ENCODE peak calls at places on chromosomes 6 and 20, in five cellular contexts. E is NCI-H1092 treated with DMSO at 0.1 percent for 48 hours; L is stimulated activated CD4-positive, alpha-beta T cell treated with anti-CD3 and anti-CD28 coated beads, Interleukin-4, amount 100 ng/mL, for 24 hours; D is activated CD4-positive, alpha-beta T cell treated with anti-CD3 and anti-CD28 coated beads, Interleukin-2, amount 10 ng/mL, durations not matched to agents 7 days and 5 days; U is SK-N-SH. W is an unnamed sample.

GRCh38 chr6:82025271-82025670 is 222.3 kb downstream of the IBTK start:
- DNase-seq in E (no peak), L (no peak), D (no peak), U (no peak), W (no peak)

GRCh38 chr20:62754991-62755356 is 41.3 kb upstream of the MRGBP start:
- DNase-seq in E (no peak), L (no peak), D (no peak), U (no peak), W (no peak)

GRCh38 chr6:40536442-40536841 is 50.7 kb downstream of the LRFN2 start:
- DNase-seq in E (no peak), L (no peak), D (no peak), U (peak), W (peak)

GRCh38 chr6:105988321-105988720 is 97.8 kb upstream of the PRDM1 start:
- DNase-seq in E (no peak), L (no peak), D (no peak), U (no peak), W (no peak)

GRCh38 chr6:74654296-74654695 is 551.6 kb downstream of the COL12A1 start:
- DNase-seq in E (no peak), L (no peak), D (no peak), U (no peak), W (no peak)

GRCh38 chr20:57229490-57229889 is 37.0 kb downstream of the BMP7 start:
- DNase-seq in E (no peak), L (no peak), D (no peak), U (no peak), W (no peak)

GRCh38 chr20:12566596-12566995 is 442.2 kb upstream of the SPTLC3 start:
- DNase-seq in E (no peak), L (no peak), D (no peak), U (no peak), W (no peak)

GRCh38 chr6:149190228-149190831 is 127.2 kb upstream of the TAB2 start:
- DNase-seq in E (no peak), L (peak), D (peak), U (no peak), W (peak)

GRCh38 chr20:63319164-63320040 is 26.4 kb downstream of the COL20A1 start:
- DNase-seq in E (no peak), L (no peak), D (no peak), U (no peak), W (no peak)

GRCh38 chr6:134347916-134348805 is 30.2 kb upstream of the SGK1 start:
- DNase-seq in E (no peak), L (no peak), D (no peak), U (no peak), W (peak)

GRCh38 chr6:150579611-150580010 is 20.1 kb upstream of the PLEKHG1 start:
- DNase-seq in E (no peak), L (no peak), D (no peak), U (no peak), W (no peak)

GRCh38 chr20:34570859-34571306 is 12.4 kb downstream of the MAP1LC3A start:
- DNase-seq in E (no peak), L (no peak), D (no peak), U (no peak), W (no peak)

GRCh38 chr6:69022991-69023390 is 387.9 kb downstream of the ADGRB3 start:
- DNase-seq in E (no peak), L (no peak), D (no peak), U (no peak), W (no peak)

GRCh38 chr20:10508468-10509251 is 73.6 kb downstream of the SLX4IP start:
- DNase-seq in E (no peak), L (no peak), D (no peak), U (peak), W (no peak)

GRCh38 chr6:150413768-150414167 is 45.0 kb downstream of the IYD start:
- DNase-seq in E (no peak), L (no peak), D (no peak), U (no peak), W (no peak)

GRCh38 chr20:25336561-25337422 is 53.8 kb downstream of the ABHD12 start:
- DNase-seq in E (no peak), L (no peak), D (no peak), U (no peak), W (peak)

GRCh38 chr20:5627463-5628050 is 122.6 kb upstream of the SHLD1 start:
- DNase-seq in E (no peak), L (no peak), D (no peak), U (no peak), W (no peak)

GRCh38 chr20:1313236-1313964 is 15.5 kb downstream of the SDCBP2 start:
- DNase-seq in E (peak), L (peak), D (peak), U (peak), W (peak)

W was measured in ACHN.